ENCODE peak calls at places on chromosomes 1 and 21, in eight cellular contexts. F, B, G, P, Q, V, I and W are unnamed samples.

GRCh38 chr1:97047412-97047793 is 325.8 kb downstream of the PTBP2 start:
- DNase-seq in F (no peak), B (no peak), G (no peak), P (no peak), Q (no peak), V (no peak), I (no peak), W (no peak)

GRCh38 chr1:244100691-244101453 is 49.8 kb downstream of the ZBTB18 start:
- DNase-seq in F (no peak), B (no peak), G (no peak), P (no peak), Q (no peak), V (no peak), I (no peak), W (no peak)

GRCh38 chr1:40045766-40046165 is 5.2 kb downstream of the CAP1 start:
- DNase-seq in F (no peak), B (no peak), G (no peak), P (no peak), Q (no peak), V (no peak), I (no peak), W (no peak)

GRCh38 chr1:117655220-117655577 is 49.4 kb downstream of the TENT5C start:
- DNase-seq in F (no peak), B (no peak), G (no peak), P (no peak), Q (no peak), V (no peak), I (no peak), W (no peak)

GRCh38 chr1:64936958-64937357 is 29.4 kb downstream of the JAK1 start:
- DNase-seq in F (no peak), B (no peak), G (no peak), P (no peak), Q (no peak), V (no peak), I (peak), W (no peak)

GRCh38 chr1:234611799-234612351 is 1.9 kb upstream of the IRF2BP2 start:
- DNase-seq in F (no peak), B (no peak), G (peak), P (no peak), Q (no peak), V (peak), I (peak), W (peak)

GRCh38 chr21:40512590-40512989 is 334.4 kb downstream of the DSCAM start:
- DNase-seq in F (no peak), B (no peak), G (no peak), P (no peak), Q (no peak), V (no peak), I (peak), W (no peak)

GRCh38 chr1:227261501-227261900 is 56.8 kb downstream of the CDC42BPA start:
- DNase-seq in F (no peak), B (no peak), G (no peak), P (no peak), Q (no peak), V (no peak), I (no peak), W (no peak)

GRCh38 chr1:202162049-202162417 is 1.6 kb upstream of the PTPN7 start:
- DNase-seq in F (no peak), B (no peak), G (peak), P (no peak), Q (no peak), V (no peak), I (peak), W (no peak)

GRCh38 chr21:41703857-41704501 is 62.9 kb downstream of the RIPK4 start:
- DNase-seq in F (no peak), B (no peak), G (no peak), P (peak), Q (no peak), V (no peak), I (no peak), W (no peak)

GRCh38 chr1:222777463-222777862 is 37.4 kb upstream of the DISP1 start:
- DNase-seq in F (peak), B (no peak), G (no peak), P (peak), Q (no peak), V (no peak), I (no peak), W (no peak)

GRCh38 chr1:30286241-30286983 is 437.0 kb downstream of the MATN1 start:
- DNase-seq in F (no peak), B (no peak), G (no peak), P (no peak), Q (no peak), V (no peak), I (no peak), W (no peak)

GRCh38 chr1:183276386-183276785 is 90.3 kb downstream of the LAMC2 start:
- DNase-seq in F (peak), B (no peak), G (no peak), P (no peak), Q (no peak), V (no peak), I (peak), W (no peak)

GRCh38 chr1:23100074-23100748 is 68.4 kb downstream of the LUZP1 start:
- DNase-seq in F (peak), B (peak), G (no peak), P (peak), Q (peak), V (no peak), I (peak), W (no peak)

GRCh38 chr1:77438239-77438913 is 156.6 kb downstream of the AK5 start:
- DNase-seq in F (peak), B (no peak), G (no peak), P (no peak), Q (no peak), V (no peak), I (no peak), W (no peak)

GRCh38 chr1:46030876-46031660 is 101.4 kb downstream of the PIK3R3 start:
- DNase-seq in F (no peak), B (no peak), G (no peak), P (no peak), Q (no peak), V (no peak), I (no peak), W (no peak)

GRCh38 chr1:93587354-93587753 is 94.3 kb downstream of the BCAR3 start:
- DNase-seq in F (no peak), B (no peak), G (no peak), P (no peak), Q (no peak), V (no peak), I (no peak), W (no peak)

GRCh38 chr1:98732985-98733781 is 71.7 kb downstream of the SNX7 start:
- DNase-seq in F (no peak), B (no peak), G (no peak), P (no peak), Q (no peak), V (no peak), I (no peak), W (no peak)

GRCh38 chr1:228020686-228021525 is 14.1 kb downstream of the WNT3A start:
- DNase-seq in F (no peak), B (no peak), G (no peak), P (no peak), Q (peak), V (peak), I (no peak), W (no peak)

GRCh38 chr1:58773406-58773840 is 10.4 kb downstream of the JUN start:
- DNase-seq in F (no peak), B (peak), G (no peak), P (no peak), Q (no peak), V (peak), I (peak), W (no peak)

GRCh38 chr1:71393301-71393700 is 312.5 kb upstream of the ZRANB2 start:
- DNase-seq in F (no peak), B (no peak), G (no peak), P (no peak), Q (no peak), V (no peak), I (no peak), W (no peak)

GRCh38 chr1:64487061-64487460 is 17.1 kb downstream of the CACHD1 start:
- DNase-seq in F (no peak), B (no peak), G (no peak), P (no peak), Q (no peak), V (no peak), I (no peak), W (no peak)

GRCh38 chr1:5747428-5748285 is 244.6 kb downstream of the NPHP4 start:
- DNase-seq in F (no peak), B (no peak), G (no peak), P (no peak), Q (peak), V (peak), I (no peak), W (no peak)

GRCh38 chr1:194227157-194227556 is 1040.7 kb upstream of the B3GALT2 start:
- DNase-seq in F (no peak), B (no peak), G (no peak), P (no peak), Q (no peak), V (no peak), I (no peak), W (no peak)

GRCh38 chr1:118985611-118986290 is 2.4 kb downstream of the TBX15 start:
- DNase-seq in F (no peak), B (no peak), G (no peak), P (no peak), Q (no peak), V (no peak), I (no peak), W (no peak)

GRCh38 chr1:246208120-246208519 is 299.0 kb downstream of the SMYD3 start:
- DNase-seq in F (no peak), B (no peak), G (no peak), P (no peak), Q (no peak), V (no peak), I (no peak), W (no peak)

GRCh38 chr1:23422313-23422877 is 2.2 kb downstream of the TCEA3 start:
- DNase-seq in F (peak), B (no peak), G (no peak), P (peak), Q (no peak), V (peak), I (peak), W (peak)

GRCh38 chr1:238177960-238178359 is 287.2 kb upstream of the ZP4 start:
- DNase-seq in F (peak), B (no peak), G (no peak), P (peak), Q (no peak), V (no peak), I (no peak), W (no peak)

GRCh38 chr1:223714849-223715709 is 2.7 kb downstream of the CAPN2 start:
- DNase-seq in F (peak), B (peak), G (no peak), P (peak), Q (peak), V (peak), I (peak), W (peak)

GRCh38 chr1:175783126-175783722 is 39.8 kb upstream of the TNR start:
- DNase-seq in F (no peak), B (no peak), G (no peak), P (peak), Q (no peak), V (no peak), I (no peak), W (no peak)

GRCh38 chr1:27891196-27891889 is 19.0 kb downstream of the THEMIS2 start:
- DNase-seq in F (no peak), B (no peak), G (peak), P (no peak), Q (no peak), V (no peak), I (no peak), W (peak)

GRCh38 chr1:29893036-29893723 is 656.9 kb downstream of the PTPRU start:
- DNase-seq in F (no peak), B (no peak), G (no peak), P (no peak), Q (no peak), V (no peak), I (no peak), W (no peak)

GRCh38 chr1:72281637-72282270 is 585 bp downstream of the NEGR1 start:
- DNase-seq in F (no peak), B (no peak), G (no peak), P (no peak), Q (no peak), V (no peak), I (no peak), W (no peak)

GRCh38 chr1:220787069-220787614 is 429 bp downstream of the MTARC1 start:
- DNase-seq in F (no peak), B (no peak), G (no peak), P (peak), Q (no peak), V (peak), I (peak), W (no peak)

GRCh38 chr1:180498594-180498993 is 3.8 kb downstream of the ACBD6 start:
- DNase-seq in F (no peak), B (no peak), G (no peak), P (no peak), Q (no peak), V (no peak), I (no peak), W (no peak)

GRCh38 chr1:245084551-245084950 is 70.2 kb upstream of the KIF26B start:
- DNase-seq in F (no peak), B (no peak), G (no peak), P (peak), Q (no peak), V (no peak), I (no peak), W (no peak)

GRCh38 chr1:154744352-154744751 is 125.7 kb downstream of the KCNN3 start:
- DNase-seq in F (no peak), B (no peak), G (no peak), P (no peak), Q (no peak), V (no peak), I (no peak), W (no peak)

GRCh38 chr1:156689035-156689959 is 12.1 kb upstream of the NES start:
- DNase-seq in F (peak), B (peak), G (peak), P (peak), Q (no peak), V (peak), I (peak), W (peak)

GRCh38 chr1:143665606-143666005 is 306.2 kb downstream of the FAM72C start:
- DNase-seq in F (no peak), B (no peak), G (no peak), P (no peak), Q (no peak), V (no peak), I (peak), W (no peak)

DNA sequence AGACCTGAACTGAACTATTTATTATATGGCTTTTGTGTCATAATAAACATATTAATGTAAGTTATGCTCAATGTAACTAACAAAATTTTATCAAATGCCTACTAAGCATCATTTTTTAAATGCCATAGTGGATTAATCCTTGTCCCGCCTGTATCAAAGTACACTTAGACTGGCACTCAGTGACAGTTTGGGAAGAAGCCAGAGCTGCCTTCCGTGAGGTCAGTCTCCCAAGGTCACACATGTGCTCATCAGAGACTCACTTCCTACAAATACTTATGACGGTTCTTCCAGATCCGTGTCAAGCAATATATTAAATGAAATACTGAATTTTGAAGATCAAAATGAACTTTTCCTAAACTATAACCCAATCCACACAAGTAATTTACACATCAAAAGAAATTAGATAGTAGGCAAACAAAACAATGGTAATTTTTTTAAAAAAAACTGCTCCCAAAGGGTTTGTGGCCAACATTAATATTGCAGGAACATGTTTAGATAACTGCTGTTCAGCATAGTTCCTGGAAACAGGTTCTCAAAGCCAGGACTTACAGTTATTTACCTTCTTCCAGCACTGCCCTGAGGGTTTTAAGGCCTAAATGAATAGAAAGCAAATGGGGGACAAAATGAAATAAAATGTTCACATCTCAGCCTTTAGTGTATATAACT is 27.2 kb downstream of the WLS start:
- DNase-seq in F (no peak), B (no peak), G (no peak), P (no peak), Q (no peak), V (no peak), I (no peak), W (no peak)
- TF ChIP-seq CTCF in F (peak), B (no peak), G (no peak), P (peak), Q (no peak), V (no peak), I (no peak), W (no peak)

GRCh38 chr1:53685272-53686051 is 53.5 kb downstream of the GLIS1 start:
- DNase-seq in F (peak), B (peak), G (no peak), P (no peak), Q (no peak), V (no peak), I (no peak), W (no peak)
- TF ChIP-seq CTCF in F (no peak), B (no peak), G (no peak), P (no peak), Q (no peak), V (no peak), I (no peak), W (no peak)

GRCh38 chr1:229309684-229310083 is 33.2 kb downstream of the CCSAP start:
- DNase-seq in F (no peak), B (no peak), G (no peak), P (no peak), Q (no peak), V (no peak), I (no peak), W (no peak)

GRCh38 chr1:229305402-229305801 is 34.5 kb downstream of the RAB4A start:
- DNase-seq in F (no peak), B (no peak), G (no peak), P (no peak), Q (no peak), V (no peak), I (no peak), W (no peak)

GRCh38 chr1:229303855-229304254 is 32.9 kb downstream of the RAB4A start:
- DNase-seq in F (no peak), B (no peak), G (no peak), P (no peak), Q (no peak), V (no peak), I (no peak), W (no peak)

GRCh38 chr1:229310833-229311232 is 32.0 kb downstream of the CCSAP start:
- DNase-seq in F (no peak), B (no peak), G (no peak), P (no peak), Q (no peak), V (no peak), I (no peak), W (no peak)

GRCh38 chr1:229309074-229309473 is 33.8 kb downstream of the CCSAP start:
- DNase-seq in F (no peak), B (no peak), G (no peak), P (no peak), Q (no peak), V (no peak), I (no peak), W (no peak)
- TF ChIP-seq CTCF in F (no peak), B (no peak), G (no peak), P (no peak), Q (no peak), V (no peak), I (no peak), W (no peak)

GRCh38 chr1:70142120-70142519 is 63.3 kb downstream of the LRRC40 start:
- DNase-seq in F (peak), B (no peak), G (no peak), P (no peak), Q (no peak), V (no peak), I (no peak), W (no peak)
- TF ChIP-seq CTCF in F (peak), B (no peak), G (no peak), P (peak), Q (no peak), V (peak), I (no peak), W (no peak)

DNA sequence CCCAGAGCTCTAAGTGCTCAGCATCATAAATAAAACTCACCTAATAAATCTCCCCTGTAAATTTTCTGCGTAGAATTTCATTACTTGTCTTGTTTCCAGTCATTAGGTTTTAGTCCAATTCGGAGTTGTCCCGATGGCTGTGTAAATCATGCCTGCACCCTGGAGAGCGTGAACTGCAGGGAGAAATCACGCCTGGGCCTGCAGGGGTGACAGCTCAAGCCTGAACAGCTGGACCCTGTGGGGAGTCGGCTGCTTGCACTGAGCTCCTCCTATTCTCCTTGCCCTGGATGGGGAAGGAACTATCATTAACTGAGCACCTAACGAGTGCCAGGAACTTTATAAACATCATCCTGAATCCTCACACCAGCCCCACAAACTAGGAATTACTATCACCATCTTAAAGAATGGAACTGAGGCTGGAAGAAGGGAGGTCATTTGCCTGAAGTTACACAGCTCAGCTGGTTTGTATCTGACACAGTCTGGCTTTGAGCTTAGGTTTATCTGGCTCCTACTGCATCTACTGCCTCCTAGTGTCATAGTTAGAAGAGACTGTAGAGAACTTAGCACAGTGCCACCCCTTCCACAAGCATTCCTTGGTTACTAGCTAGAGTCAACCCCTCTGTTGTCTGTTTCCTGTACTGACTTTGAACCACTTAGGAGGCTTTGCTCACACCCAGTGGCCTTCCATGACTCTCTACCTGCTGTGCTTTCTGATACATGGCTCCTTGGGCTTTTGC is 25.1 kb upstream of the POU3F1 start:
- DNase-seq in F (peak), B (no peak), G (no peak), P (peak), Q (no peak), V (no peak), I (peak), W (no peak)
- TF ChIP-seq CTCF in F (peak), B (no peak), G (peak), P (peak), Q (peak), V (no peak), I (peak), W (no peak)

GRCh38 chr1:20702416-20702815 is 15.4 kb downstream of the KIF17 start:
- DNase-seq in F (peak), B (no peak), G (no peak), P (no peak), Q (no peak), V (no peak), I (peak), W (no peak)
- TF ChIP-seq CTCF in F (peak), B (no peak), G (peak), P (peak), Q (peak), V (no peak), I (peak), W (peak)

DNA sequence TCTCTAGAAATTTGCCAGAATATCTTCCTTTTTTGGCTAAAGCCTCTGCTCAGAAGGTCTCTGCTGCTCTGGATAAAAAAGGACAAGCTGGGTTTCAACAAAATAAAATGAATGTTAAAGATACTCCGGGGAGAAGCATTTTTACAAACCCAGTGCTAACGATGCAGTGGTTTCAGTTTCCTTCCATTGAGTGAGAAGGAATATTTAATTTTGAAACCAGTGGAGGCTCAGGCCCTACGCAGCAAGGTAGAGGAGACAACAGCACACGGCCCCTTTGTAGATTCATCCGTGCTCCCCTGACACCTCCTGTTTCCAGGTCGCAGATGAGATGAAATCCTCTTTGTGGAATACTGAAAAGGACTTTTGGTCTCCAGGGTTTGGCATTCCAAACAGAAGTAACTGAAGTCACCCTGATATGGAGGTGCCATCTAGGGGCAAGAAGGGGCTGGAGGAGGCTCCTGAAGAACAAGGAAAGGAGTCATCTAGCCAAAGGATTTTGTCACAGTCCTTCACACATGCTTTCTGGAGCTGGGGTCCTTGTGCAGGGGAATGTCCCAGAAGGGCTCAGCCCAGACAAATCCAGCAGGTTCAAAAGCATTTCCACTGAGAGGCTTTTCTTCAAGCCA is 65.7 kb upstream of the SYT6 start:
- DNase-seq in F (no peak), B (no peak), G (no peak), P (no peak), Q (no peak), V (no peak), I (peak), W (no peak)
- TF ChIP-seq CTCF in F (no peak), B (no peak), G (no peak), P (peak), Q (peak), V (no peak), I (peak), W (no peak)